ENCODE peak calls at places on chromosomes 5 and 9, in five cellular contexts. One of them, this sample, is unnamed.

GRCh38 chr5:83522431-83522830 is 50.9 kb downstream of the VCAN start:
- DNase-seq in neural crest cell: no peak
- DNase-seq in GM06990: no peak
- DNase-seq in H9: no peak
- DNase-seq in cardiac fibroblast: no peak
- DNase-seq in this sample: no peak

GRCh38 chr9:3459076-3459475 is 66.7 kb downstream of the RFX3 start:
- DNase-seq in neural crest cell: no peak
- DNase-seq in GM06990: no peak
- DNase-seq in H9: no peak
- DNase-seq in cardiac fibroblast: no peak
- DNase-seq in this sample: no peak

GRCh38 chr5:171421331-171422262 is 2.1 kb downstream of the FGF18 start:
- DNase-seq in neural crest cell: no peak
- DNase-seq in GM06990: no peak
- DNase-seq in H9: peak
- DNase-seq in cardiac fibroblast: no peak
- DNase-seq in this sample: no peak

GRCh38 chr9:16191237-16191636 is 638.4 kb downstream of the CCDC171 start:
- DNase-seq in neural crest cell: no peak
- DNase-seq in GM06990: no peak
- DNase-seq in H9: no peak
- DNase-seq in cardiac fibroblast: peak
- DNase-seq in this sample: no peak

GRCh38 chr5:35780236-35780635 is 76.5 kb upstream of the IL7R start:
- DNase-seq in neural crest cell: no peak
- DNase-seq in GM06990: no peak
- DNase-seq in H9: no peak
- DNase-seq in cardiac fibroblast: no peak
- DNase-seq in this sample: no peak

GRCh38 chr9:131474711-131475110 is 28.0 kb upstream of the POMT1 start:
- DNase-seq in neural crest cell: no peak
- DNase-seq in GM06990: no peak
- DNase-seq in H9: no peak
- DNase-seq in cardiac fibroblast: no peak
- DNase-seq in this sample: no peak

GRCh38 chr5:102090770-102091169 is 205.3 kb downstream of the SLCO4C1 start:
- DNase-seq in neural crest cell: no peak
- DNase-seq in GM06990: no peak
- DNase-seq in H9: no peak
- DNase-seq in cardiac fibroblast: peak
- DNase-seq in this sample: peak

GRCh38 chr5:54520940-54521339 is 3.4 kb downstream of the SNX18 start:
- DNase-seq in neural crest cell: no peak
- DNase-seq in GM06990: no peak
- DNase-seq in H9: no peak
- DNase-seq in cardiac fibroblast: no peak
- DNase-seq in this sample: no peak

GRCh38 chr5:98314262-98314661 is 459.2 kb upstream of the RGMB start:
- DNase-seq in neural crest cell: no peak
- DNase-seq in GM06990: no peak
- DNase-seq in H9: no peak
- DNase-seq in cardiac fibroblast: peak
- DNase-seq in this sample: no peak

GRCh38 chr9:35161713-35162604 is at the start of gene UNC13B:
- DNase-seq in neural crest cell: peak
- DNase-seq in GM06990: peak
- DNase-seq in H9: peak
- DNase-seq in cardiac fibroblast: peak
- DNase-seq in this sample: peak

GRCh38 chr5:23303836-23304235 is 203.6 kb upstream of the PRDM9 start:
- DNase-seq in neural crest cell: no peak
- DNase-seq in GM06990: no peak
- DNase-seq in H9: no peak
- DNase-seq in cardiac fibroblast: no peak
- DNase-seq in this sample: no peak

GRCh38 chr5:109656829-109657228 is 32.9 kb upstream of the MAN2A1 start:
- DNase-seq in neural crest cell: no peak
- DNase-seq in GM06990: no peak
- DNase-seq in H9: no peak
- DNase-seq in cardiac fibroblast: peak
- DNase-seq in this sample: peak

GRCh38 chr9:106962615-106963363 is 99.8 kb downstream of the ZNF462 start:
- DNase-seq in neural crest cell: no peak
- DNase-seq in GM06990: no peak
- DNase-seq in H9: no peak
- DNase-seq in cardiac fibroblast: peak
- DNase-seq in this sample: peak

GRCh38 chr5:76874088-76874581 is 24.3 kb downstream of the S100Z start:
- DNase-seq in neural crest cell: no peak
- DNase-seq in GM06990: peak
- DNase-seq in H9: no peak
- DNase-seq in cardiac fibroblast: no peak
- DNase-seq in this sample: no peak

GRCh38 chr5:122007445-122008010 is 45.8 kb downstream of the SRFBP1 start:
- DNase-seq in neural crest cell: no peak
- DNase-seq in GM06990: no peak
- DNase-seq in H9: no peak
- DNase-seq in cardiac fibroblast: no peak
- DNase-seq in this sample: no peak

GRCh38 chr5:151648089-151648488 is 38.6 kb downstream of the SPARC start:
- DNase-seq in neural crest cell: no peak
- DNase-seq in GM06990: no peak
- DNase-seq in H9: no peak
- DNase-seq in cardiac fibroblast: no peak
- DNase-seq in this sample: no peak

GRCh38 chr9:115643948-115644727 is 509.5 kb upstream of the PAPPA start:
- DNase-seq in neural crest cell: no peak
- DNase-seq in GM06990: no peak
- DNase-seq in H9: no peak
- DNase-seq in cardiac fibroblast: no peak
- DNase-seq in this sample: no peak

GRCh38 chr5:167565555-167565954 is 725.9 kb upstream of the WWC1 start:
- DNase-seq in neural crest cell: no peak
- DNase-seq in GM06990: no peak
- DNase-seq in H9: no peak
- DNase-seq in cardiac fibroblast: peak
- DNase-seq in this sample: no peak

GRCh38 chr5:73617510-73618279 is 8.3 kb upstream of the ARHGEF28 start:
- DNase-seq in neural crest cell: no peak
- DNase-seq in GM06990: no peak
- DNase-seq in H9: no peak
- DNase-seq in cardiac fibroblast: peak
- DNase-seq in this sample: no peak

GRCh38 chr9:100413839-100414420 is 13.0 kb upstream of the MSANTD3 start:
- DNase-seq in neural crest cell: no peak
- DNase-seq in GM06990: no peak
- DNase-seq in H9: no peak
- DNase-seq in cardiac fibroblast: no peak
- DNase-seq in this sample: no peak

GRCh38 chr5:132768485-132768868 is 8.6 kb downstream of the SEPTIN8 start:
- DNase-seq in neural crest cell: no peak
- DNase-seq in GM06990: no peak
- DNase-seq in H9: no peak
- DNase-seq in cardiac fibroblast: no peak
- DNase-seq in this sample: no peak

GRCh38 chr9:120978987-120979386 is 52.4 kb upstream of the TRAF1 start:
- DNase-seq in neural crest cell: no peak
- DNase-seq in GM06990: no peak
- DNase-seq in H9: no peak
- DNase-seq in cardiac fibroblast: no peak
- DNase-seq in this sample: no peak

GRCh38 chr9:38243993-38244392 is 148.5 kb upstream of the ALDH1B1 start:
- DNase-seq in neural crest cell: no peak
- DNase-seq in GM06990: no peak
- DNase-seq in H9: no peak
- DNase-seq in cardiac fibroblast: no peak
- DNase-seq in this sample: no peak

GRCh38 chr9:111038336-111039202 is at the start of gene LPAR1:
- DNase-seq in neural crest cell: peak
- DNase-seq in GM06990: peak
- DNase-seq in H9: peak
- DNase-seq in cardiac fibroblast: peak
- DNase-seq in this sample: peak

GRCh38 chr5:4857761-4858160 is 282.4 kb upstream of the ADAMTS16 start:
- DNase-seq in neural crest cell: no peak
- DNase-seq in GM06990: no peak
- DNase-seq in H9: no peak
- DNase-seq in cardiac fibroblast: no peak
- DNase-seq in this sample: no peak

GRCh38 chr9:124054671-124055212 is 43.2 kb downstream of the LHX2 start:
- DNase-seq in neural crest cell: no peak
- DNase-seq in GM06990: peak
- DNase-seq in H9: no peak
- DNase-seq in cardiac fibroblast: peak
- DNase-seq in this sample: no peak

GRCh38 chr5:160133071-160133917 is 14.0 kb upstream of the PWWP2A start:
- DNase-seq in neural crest cell: peak
- DNase-seq in GM06990: no peak
- DNase-seq in H9: peak
- DNase-seq in cardiac fibroblast: peak
- DNase-seq in this sample: peak

GRCh38 chr5:180323929-180324632 is 29.1 kb downstream of the GFPT2 start:
- DNase-seq in neural crest cell: no peak
- DNase-seq in GM06990: no peak
- DNase-seq in H9: no peak
- DNase-seq in cardiac fibroblast: peak
- DNase-seq in this sample: no peak

GRCh38 chr9:117783828-117784227 is 79.6 kb downstream of the TLR4 start:
- DNase-seq in neural crest cell: no peak
- DNase-seq in GM06990: peak
- DNase-seq in H9: no peak
- DNase-seq in cardiac fibroblast: no peak
- DNase-seq in this sample: no peak

GRCh38 chr5:90873033-90873517 is 314.5 kb downstream of the ADGRV1 start:
- DNase-seq in neural crest cell: no peak
- DNase-seq in GM06990: no peak
- DNase-seq in H9: no peak
- DNase-seq in cardiac fibroblast: peak
- DNase-seq in this sample: no peak

GRCh38 chr5:42992035-42992570 is 48.0 kb downstream of the ANXA2R start:
- DNase-seq in neural crest cell: peak
- DNase-seq in GM06990: peak
- DNase-seq in H9: peak
- DNase-seq in cardiac fibroblast: peak
- DNase-seq in this sample: no peak

GRCh38 chr9:71446499-71447411 is 321.6 kb downstream of the CEMIP2 start:
- DNase-seq in neural crest cell: peak
- DNase-seq in GM06990: peak
- DNase-seq in H9: peak
- DNase-seq in cardiac fibroblast: peak
- DNase-seq in this sample: peak
- TF ChIP-seq CTCF in neural crest cell: peak
- TF ChIP-seq CTCF in GM06990: peak
- TF ChIP-seq CTCF in H9: peak
- TF ChIP-seq CTCF in cardiac fibroblast: no peak
- TF ChIP-seq CTCF in this sample: peak

GRCh38 chr9:78004478-78005229 is 27.0 kb downstream of the GNAQ start:
- DNase-seq in neural crest cell: no peak
- DNase-seq in GM06990: no peak
- DNase-seq in H9: no peak
- DNase-seq in cardiac fibroblast: no peak
- DNase-seq in this sample: no peak
- TF ChIP-seq CTCF in neural crest cell: peak
- TF ChIP-seq CTCF in GM06990: peak
- TF ChIP-seq CTCF in H9: peak
- TF ChIP-seq CTCF in cardiac fibroblast: peak
- TF ChIP-seq CTCF in this sample: peak

GRCh38 chr9:134662143-134662876 is 20.7 kb downstream of the COL5A1 start:
- DNase-seq in neural crest cell: no peak
- DNase-seq in GM06990: no peak
- DNase-seq in H9: no peak
- DNase-seq in cardiac fibroblast: peak
- DNase-seq in this sample: no peak

GRCh38 chr9:134659688-134660131 is 18.1 kb downstream of the COL5A1 start:
- DNase-seq in neural crest cell: no peak
- DNase-seq in GM06990: no peak
- DNase-seq in H9: no peak
- DNase-seq in cardiac fibroblast: no peak
- DNase-seq in this sample: no peak

GRCh38 chr9:134661299-134661698 is 19.7 kb downstream of the COL5A1 start:
- DNase-seq in neural crest cell: no peak
- DNase-seq in GM06990: no peak
- DNase-seq in H9: no peak
- DNase-seq in cardiac fibroblast: no peak
- DNase-seq in this sample: no peak

GRCh38 chr9:134661791-134662142 is 20.2 kb downstream of the COL5A1 start:
- DNase-seq in neural crest cell: no peak
- DNase-seq in GM06990: no peak
- DNase-seq in H9: no peak
- DNase-seq in cardiac fibroblast: no peak
- DNase-seq in this sample: no peak

DNA sequence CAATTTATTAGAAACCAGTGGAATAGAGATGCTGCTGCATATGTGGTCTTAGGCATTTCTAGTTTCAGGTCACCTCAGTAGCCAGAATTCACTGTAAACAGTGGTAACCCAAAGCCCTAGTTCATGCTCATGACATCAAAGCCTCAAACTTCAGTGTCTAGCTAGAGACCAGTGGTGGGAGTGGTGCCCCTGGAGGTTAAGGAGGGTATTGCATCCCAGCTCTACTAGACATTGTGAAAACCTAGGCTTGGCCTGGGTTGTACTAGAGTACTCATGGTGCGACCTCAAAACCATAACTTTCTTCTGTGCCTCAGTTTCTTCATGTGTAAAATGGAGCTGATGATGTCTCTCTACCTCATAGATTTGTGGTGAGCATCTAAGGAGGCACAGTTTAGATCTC is 18.8 kb downstream of the COL5A1 start:
- DNase-seq in neural crest cell: no peak
- DNase-seq in GM06990: no peak
- DNase-seq in H9: no peak
- DNase-seq in cardiac fibroblast: no peak
- DNase-seq in this sample: no peak
- TF ChIP-seq CTCF in neural crest cell: peak
- TF ChIP-seq CTCF in GM06990: peak
- TF ChIP-seq CTCF in H9: peak
- TF ChIP-seq CTCF in cardiac fibroblast: peak
- TF ChIP-seq CTCF in this sample: peak

DNA sequence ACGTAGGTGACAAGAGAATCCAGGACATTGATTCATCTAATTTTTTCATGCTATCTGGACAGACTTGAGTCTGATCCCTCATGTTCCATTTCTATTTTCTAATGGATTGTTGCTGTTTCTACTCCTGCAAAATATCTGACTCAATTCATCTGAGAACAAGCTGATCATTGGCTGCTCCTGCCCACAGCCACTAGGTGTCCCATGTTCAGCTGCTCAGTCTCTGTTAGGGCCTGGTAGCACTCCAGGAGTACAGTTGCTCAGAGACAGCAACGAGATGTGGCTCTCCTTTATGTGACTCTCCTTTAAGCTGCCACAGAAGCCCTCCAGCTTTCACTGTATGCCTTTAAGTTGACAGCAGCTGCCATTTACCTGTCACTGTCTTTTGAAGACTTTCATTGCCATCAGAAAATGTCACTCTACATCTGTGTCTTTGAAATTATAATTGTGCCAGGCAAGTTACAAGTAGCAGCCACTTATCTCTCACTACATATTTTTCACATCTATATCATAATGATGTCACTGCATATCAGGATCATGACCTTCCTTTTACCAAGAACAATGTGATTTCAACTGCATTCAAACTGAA is 1944.2 kb upstream of the NUDT12 start:
- DNase-seq in neural crest cell: no peak
- DNase-seq in GM06990: no peak
- DNase-seq in H9: peak
- DNase-seq in cardiac fibroblast: peak
- DNase-seq in this sample: peak
- TF ChIP-seq CTCF in neural crest cell: peak
- TF ChIP-seq CTCF in GM06990: peak
- TF ChIP-seq CTCF in H9: peak
- TF ChIP-seq CTCF in cardiac fibroblast: peak
- TF ChIP-seq CTCF in this sample: peak